ENCODE peak calls at places on chromosomes 16 and 17, in ten cellular contexts. F, G, Y, X, M, P, S, B, D and U are unnamed samples.

GRCh38 chr17:7587420-7587786 is 2.5 kb downstream of the SOX15 start:
- DNase-seq in G (peak), P (peak), B (no peak), S (peak), D (no peak), Y (peak), X (peak), M (no peak), F (no peak), U (no peak)

GRCh38 chr17:67466251-67466650 is 89.2 kb downstream of the PITPNC1 start:
- DNase-seq in P (no peak), S (no peak), X (no peak), B (no peak), M (no peak), G (no peak), F (no peak), Y (no peak), D (no peak), U (no peak)

GRCh38 chr16:11134722-11135121 is 121.3 kb downstream of the SOCS1 start:
- DNase-seq in X (no peak), S (no peak), F (no peak), P (no peak), D (no peak), B (no peak), Y (peak), G (no peak), M (no peak), U (no peak)

GRCh38 chr16:88810868-88811599 is 694 bp downstream of the APRT start:
- DNase-seq in F (peak), B (peak), M (peak), P (peak), G (peak), X (peak), D (peak), S (peak), Y (peak), U (no peak)

GRCh38 chr17:78114831-78115723 is 13.5 kb downstream of the TMC6 start:
- DNase-seq in F (no peak), X (no peak), D (no peak), P (no peak), Y (no peak), B (no peak), G (no peak), S (no peak), M (no peak), U (no peak)

GRCh38 chr16:86772231-86772510 is 193.8 kb downstream of the FOXL1 start:
- DNase-seq in D (no peak), F (no peak), B (no peak), G (no peak), S (peak), X (peak), P (no peak), M (no peak), Y (peak), U (no peak)

GRCh38 chr16:23564964-23565363 is 7.4 kb downstream of the UBFD1 start:
- DNase-seq in M (peak), X (no peak), D (no peak), Y (peak), B (no peak), F (no peak), S (no peak), P (no peak), G (no peak), U (no peak)

GRCh38 chr16:35339337-35339736 is 1879.9 kb downstream of the TP53TG3F start:
- DNase-seq in F (no peak), X (no peak), M (no peak), G (no peak), P (no peak), S (no peak), B (no peak), Y (no peak), D (no peak), U (no peak)

GRCh38 chr17:350706-351435 is 1.7 kb downstream of the RPH3AL start:
- DNase-seq in X (peak), S (no peak), Y (peak), B (no peak), D (peak), G (no peak), P (no peak), M (peak), F (no peak), U (no peak)

GRCh38 chr17:78923660-78924453 is 1.3 kb downstream of the TIMP2 start:
- DNase-seq in D (peak), P (peak), F (peak), Y (no peak), X (peak), S (no peak), M (peak), G (no peak), B (peak), U (no peak)

GRCh38 chr16:85363881-85364280 is 249.2 kb upstream of the GSE1 start:
- DNase-seq in P (no peak), G (peak), Y (peak), M (no peak), X (no peak), D (no peak), F (no peak), S (no peak), B (no peak), U (no peak)

GRCh38 chr17:80834896-80835281 is 156.8 kb upstream of the CHMP6 start:
- DNase-seq in M (no peak), Y (no peak), X (no peak), F (no peak), P (no peak), S (no peak), G (no peak), B (no peak), D (no peak), U (no peak)

GRCh38 chr16:85554791-85555548 is 58.2 kb upstream of the GSE1 start:
- DNase-seq in F (no peak), D (peak), Y (peak), B (peak), S (peak), X (peak), G (peak), M (peak), P (peak), U (no peak)